ENCODE peak calls at places on chromosomes 2 and 18, in four cellular contexts. V is HCT116, Y is hepatocyte, N is neural progenitor cell. U is an unnamed sample.

GRCh38 chr18:54931152-54931551 is 28.1 kb downstream of the CCDC68 start:
- DNase-seq in V (no peak), Y (no peak), N (no peak), U (no peak)

GRCh38 chr2:63738019-63738418 is 103.7 kb upstream of the UGP2 start:
- DNase-seq in V (no peak), Y (no peak), N (no peak), U (no peak)

GRCh38 chr18:31508781-31509180 is 10.8 kb downstream of the DSG2 start:
- DNase-seq in V (no peak), Y (no peak), N (no peak), U (no peak)

GRCh38 chr2:182885771-182886170 is 19.3 kb upstream of the FRZB start:
- DNase-seq in V (no peak), Y (no peak), N (no peak), U (no peak)

GRCh38 chr18:39198376-39198775 is 1632.8 kb upstream of the CELF4 start:
- DNase-seq in V (no peak), Y (no peak), N (no peak), U (no peak)

GRCh38 chr18:22346968-22347611 is 70.6 kb downstream of the CTAGE1 start:
- DNase-seq in V (no peak), Y (peak; percentile 84), N (peak; percentile 77), U (peak; percentile 81)

GRCh38 chr2:110149330-110150220 is 34.0 kb upstream of the MALL start:
- DNase-seq in V (peak; percentile 85), Y (no peak), N (no peak), U (no peak)

GRCh38 chr2:196248467-196249104 is 77.2 kb upstream of the STK17B start:
- DNase-seq in V (no peak), Y (no peak), N (no peak), U (no peak)

GRCh38 chr2:238286987-238287386 is 1.4 kb downstream of the PER2 start:
- DNase-seq in V (no peak), Y (no peak), N (no peak), U (no peak)

GRCh38 chr2:127196549-127196948 is 23.6 kb downstream of the CYP27C1 start:
- DNase-seq in V (no peak), Y (no peak), N (no peak), U (no peak)

GRCh38 chr18:34514238-34514637 is 195.9 kb upstream of the DTNA start:
- DNase-seq in V (no peak), Y (no peak), N (no peak), U (no peak)

GRCh38 chr2:42558827-42559226 is 9.6 kb upstream of the MTA3 start:
- DNase-seq in V (peak; percentile 3), Y (peak; percentile 37), N (no peak), U (no peak)

GRCh38 chr2:60551241-60552095 is 2.0 kb downstream of the BCL11A start:
- DNase-seq in V (no peak), Y (peak; percentile 71), N (peak; percentile 57), U (peak; percentile 58)

GRCh38 chr2:226130192-226130591 is 669.4 kb downstream of the IRS1 start:
- DNase-seq in V (no peak), Y (peak; percentile 12), N (peak; percentile 36), U (peak; percentile 24)

GRCh38 chr2:98374286-98374685 is 28.0 kb downstream of the CNGA3 start:
- DNase-seq in V (no peak), Y (no peak), N (no peak), U (no peak)

GRCh38 chr2:41595235-41595634 is 452.6 kb upstream of the PKDCC start:
- DNase-seq in V (no peak), Y (no peak), N (no peak), U (no peak)

DNA sequence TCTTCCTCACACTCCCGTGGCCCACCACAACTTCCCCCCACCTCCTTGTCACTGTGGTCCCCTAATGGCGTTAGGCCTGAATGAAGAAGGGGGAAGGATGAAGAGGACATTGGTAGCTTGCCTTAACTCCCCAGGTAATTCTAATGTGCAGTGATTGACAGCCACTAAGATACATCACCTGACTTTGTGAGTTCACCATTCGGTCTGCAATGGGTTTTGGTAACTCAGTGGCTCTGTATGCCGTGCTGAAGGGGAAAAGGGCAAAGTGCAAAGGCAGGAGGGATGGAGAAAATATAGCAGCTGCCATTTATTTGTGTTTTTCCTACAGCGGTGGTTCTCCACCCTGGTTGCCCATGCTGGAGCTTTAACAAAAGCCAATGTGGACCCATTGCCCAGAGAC is 42.2 kb downstream of the ABCG8 start:
- DNase-seq in V (no peak), Y (no peak), N (no peak), U (no peak)
- TF ChIP-seq EZH2phosphoT487 in V (no peak), Y (no peak), N (no peak), U (no peak)

DNA sequence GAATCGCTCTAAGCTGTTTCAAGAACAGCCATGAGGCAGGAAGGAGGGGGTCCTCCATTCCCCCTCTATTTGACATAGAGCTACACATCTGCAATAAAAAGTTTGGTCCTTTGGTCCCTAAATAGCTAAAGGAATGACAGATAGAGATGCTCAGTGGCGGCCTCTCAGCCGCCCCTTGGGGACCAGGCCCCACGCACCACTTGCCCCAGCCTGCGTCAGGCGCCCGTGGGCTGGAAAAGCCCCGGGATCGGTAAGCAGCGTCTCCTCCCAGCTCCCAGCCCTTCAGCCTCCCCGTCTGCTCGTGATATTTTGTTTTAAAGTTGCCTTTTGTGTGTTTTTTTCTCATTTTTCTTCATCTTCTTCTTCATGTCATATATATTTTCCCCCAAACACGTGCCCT is 321.0 kb downstream of the CELF4 start:
- DNase-seq in V (no peak), Y (no peak), N (no peak), U (no peak)
- H3K27me3 ChIP-seq in V (no peaks in the 10 kb centered on the region), Y (peaks cover 2% of the 10 kb centered on the region), N (peaks cover 39% of the 10 kb centered on the region), U (peaks cover 33% of the 10 kb centered on the region)

GRCh38 chr2:95166065-95166763 is 605 bp downstream of the ZNF2 start:
- DNase-seq in V (no peak), Y (no peak), N (peak; percentile 39), U (peak; percentile 9)
- H3K4me2 ChIP-seq in V (peak overlapping the region; percentile 96), Y (peak overlapping the region; percentile 87), N (peak overlapping the region; percentile 98), U (peak overlapping the region; percentile 98)

GRCh38 chr2:224946911-224947310 is 95.4 kb downstream of the DOCK10 start:
- DNase-seq in V (no peak), Y (no peak), N (no peak), U (no peak)
- TF ChIP-seq EZH2phosphoT487 in V (no peak), Y (no peak), N (no peak), U (no peak)

DNA sequence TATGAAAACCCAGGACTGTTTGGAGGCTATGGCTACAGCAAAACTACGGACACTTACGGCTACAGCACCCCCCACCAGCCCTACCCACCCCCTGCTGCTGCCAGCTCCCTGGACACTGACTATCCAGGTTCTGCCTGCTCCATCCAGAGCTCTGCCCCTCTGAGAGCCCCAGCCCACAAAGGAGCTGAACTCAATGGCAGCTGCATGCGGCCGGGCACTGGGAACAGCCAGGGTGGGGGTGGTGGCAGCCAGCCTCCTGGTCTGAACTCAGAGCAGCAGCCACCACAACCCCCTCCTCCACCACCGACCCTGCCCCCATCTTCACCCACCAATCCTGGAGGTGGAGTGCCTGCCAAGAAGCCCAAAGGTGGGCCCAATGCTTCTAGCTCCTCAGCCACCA is 12.1 kb downstream of the HOXD3 start:
- DNase-seq in V (no peak), Y (no peak), N (no peak), U (no peak)
- H3K27me3 ChIP-seq in V (no peaks in the 10 kb centered on the region), Y (peaks cover 100% of the 10 kb centered on the region), N (peaks cover 100% of the 10 kb centered on the region), U (peaks cover 100% of the 10 kb centered on the region)

GRCh38 chr2:86029873-86030272 is 75.8 kb downstream of the POLR1A start:
- DNase-seq in V (no peak), Y (no peak), N (no peak), U (no peak)

GRCh38 chr2:86027196-86027912 is 78.3 kb downstream of the POLR1A start:
- DNase-seq in V (no peak), Y (no peak), N (no peak), U (no peak)

GRCh38 chr2:86026744-86027065 is 79.0 kb downstream of the POLR1A start:
- DNase-seq in V (no peak), Y (no peak), N (no peak), U (no peak)

GRCh38 chr2:86027913-86028762 is 77.5 kb downstream of the POLR1A start:
- DNase-seq in V (no peak), Y (no peak), N (no peak), U (no peak)

GRCh38 chr2:86028763-86029381 is 76.8 kb downstream of the POLR1A start:
- DNase-seq in V (no peak), Y (no peak), N (no peak), U (no peak)
- H3K4me2 ChIP-seq in V (no peak overlapping the region), Y (no peak overlapping the region), N (no peak overlapping the region), U (no peak overlapping the region)

GRCh38 chr2:43676322-43677050 is at the start of gene C1GALT1C1L:
- DNase-seq in V (no peak), Y (peak; percentile 6), N (no peak), U (peak; percentile 73)
- TF ChIP-seq EZH2phosphoT487 in V (no peak), Y (no peak), N (no peak), U (no peak)